ENCODE peak calls at places on chromosome 21, in nine cellular contexts. L is MCF 10A, P is progenitor cell of endocrine pancreas, E is ovary, A is suprapubic skin, W is IMR-90, K is K562, X is transverse colon, V is H9. M is an unnamed sample.

GRCh38 chr21:46054447-46054846 is 43.5 kb upstream of the COL6A2 start:
- DNase-seq in L (no peak), P (peak; percentile 8), E (peak; percentile 75), A (peak; percentile 74), W (peak; percentile 42), K (no peak), X (no peak), V (peak; percentile 47), M (peak; percentile 58)

GRCh38 chr21:37071561-37072238 is 1.2 kb downstream of the PIGP start:
- DNase-seq in L (peak; percentile 77), P (no peak), E (peak; percentile 66), A (peak; percentile 89), W (peak; percentile 77), K (peak; percentile 26), X (peak; percentile 64), V (no peak), M (no peak)

GRCh38 chr21:16198546-16198945 is 468.8 kb downstream of the USP25 start:
- DNase-seq in L (no peak), P (no peak), E (no peak), A (no peak), W (no peak), K (no peak), X (no peak), V (no peak), M (no peak)

GRCh38 chr21:46546799-46547198 is 58.1 kb downstream of the S100B start:
- DNase-seq in L (no peak), P (no peak), E (no peak), A (no peak), W (no peak), K (no peak), X (no peak), V (no peak), M (no peak)

GRCh38 chr21:42097860-42098259 is 26.7 kb downstream of the UMODL1 start:
- DNase-seq in L (peak; percentile 93), P (no peak), E (no peak), A (no peak), W (peak; percentile 99), K (no peak), X (peak; percentile 74), V (no peak), M (no peak)

GRCh38 chr21:36663033-36663855 is 35.7 kb upstream of the SIM2 start:
- DNase-seq in L (peak; percentile 28), P (no peak), E (no peak), A (no peak), W (peak; percentile 33), K (no peak), X (no peak), V (no peak), M (no peak)

GRCh38 chr21:25568230-25568629 is 39.1 kb downstream of the MRPL39 start:
- DNase-seq in L (no peak), P (no peak), E (peak; percentile 18), A (no peak), W (peak; percentile 78), K (no peak), X (peak; percentile 48), V (no peak), M (no peak)

GRCh38 chr21:41668686-41669532 is 97.9 kb downstream of the RIPK4 start:
- DNase-seq in L (no peak), P (no peak), E (no peak), A (peak; percentile 56), W (no peak), K (no peak), X (no peak), V (no peak), M (no peak)

GRCh38 chr21:45142469-45142868 is 68.1 kb downstream of the ADARB1 start:
- DNase-seq in L (peak; percentile 39), P (no peak), E (peak; percentile 48), A (no peak), W (peak; percentile 84), K (no peak), X (no peak), V (no peak), M (no peak)

GRCh38 chr21:44526096-44526997 is 13.6 kb downstream of the KRTAP10-1 start:
- DNase-seq in L (no peak), P (no peak), E (no peak), A (peak; percentile 34), W (no peak), K (no peak), X (no peak), V (no peak), M (no peak)

GRCh38 chr21:43362306-43362927 is 64.5 kb downstream of the SIK1 start:
- DNase-seq in L (no peak), P (no peak), E (peak; percentile 74), A (peak; percentile 93), W (peak; percentile 86), K (no peak), X (peak; percentile 77), V (peak; percentile 61), M (no peak)

GRCh38 chr21:30958737-30959136 is 77.4 kb upstream of the KRTAP11-1 start:
- DNase-seq in L (no peak), P (no peak), E (no peak), A (no peak), W (no peak), K (no peak), X (no peak), V (no peak), M (no peak)

GRCh38 chr21:37644666-37645065 is 271.6 kb downstream of the KCNJ6 start:
- DNase-seq in L (no peak), P (no peak), E (no peak), A (no peak), W (no peak), K (no peak), X (no peak), V (peak; percentile 69), M (no peak)

GRCh38 chr21:31330144-31330483 is 13.9 kb downstream of the TIAM1 start:
- DNase-seq in L (no peak), P (no peak), E (no peak), A (no peak), W (no peak), K (no peak), X (no peak), V (no peak), M (no peak)

GRCh38 chr21:30717105-30717504 is 1.5 kb downstream of the KRTAP21-3 start:
- DNase-seq in L (no peak), P (no peak), E (no peak), A (no peak), W (no peak), K (no peak), X (no peak), V (no peak), M (no peak)

GRCh38 chr21:45981641-45982255 is at the start of gene COL6A1:
- DNase-seq in L (no peak), P (peak; percentile 62), E (peak; percentile 78), A (peak; percentile 85), W (peak; percentile 66), K (peak; percentile 85), X (peak; percentile 64), V (peak; percentile 57), M (peak; percentile 71)

GRCh38 chr21:46489800-46490199 is 31.1 kb downstream of the DIP2A start:
- DNase-seq in L (no peak), P (no peak), E (no peak), A (no peak), W (no peak), K (no peak), X (no peak), V (no peak), M (no peak)

GRCh38 chr21:26717146-26717739 is 128.0 kb downstream of the ADAMTS1 start:
- DNase-seq in L (peak; percentile 34), P (no peak), E (no peak), A (no peak), W (peak; percentile 31), K (no peak), X (no peak), V (no peak), M (no peak)

GRCh38 chr21:21921410-21922232 is 923.4 kb downstream of the NCAM2 start:
- DNase-seq in L (peak; percentile 60), P (no peak), E (no peak), A (no peak), W (peak; percentile 11), K (peak; percentile 8), X (no peak), V (no peak), M (no peak)
- TF ChIP-seq CTCF in L (peak; percentile 48), P (peak; percentile 83), E (no peak), A (peak; percentile 11), W (peak; percentile 53), K (peak; percentile 33), X (peak; percentile 57), V (peak; percentile 86), M (peak; percentile 77)

GRCh38 chr21:32916522-32917099 is 109.1 kb upstream of the OLIG2 start:
- DNase-seq in L (peak; percentile 29), P (no peak), E (no peak), A (no peak), W (no peak), K (peak; percentile 35), X (no peak), V (no peak), M (no peak)
- TF ChIP-seq CTCF in L (no peak), P (no peak), E (no peak), A (no peak), W (no peak), K (peak; percentile 68), X (no peak), V (peak; percentile 55), M (peak; percentile 50)

GRCh38 chr21:38853421-38853919 is 47.7 kb downstream of the ETS2 start:
- DNase-seq in L (peak; percentile 99), P (no peak), E (no peak), A (peak; percentile 71), W (peak; percentile 96), K (no peak), X (no peak), V (no peak), M (peak; percentile 55)

GRCh38 chr21:38859852-38860251 is 54.1 kb downstream of the ETS2 start:
- DNase-seq in L (no peak), P (no peak), E (no peak), A (no peak), W (peak; percentile 39), K (no peak), X (no peak), V (no peak), M (no peak)

GRCh38 chr21:38861006-38861405 is 55.3 kb downstream of the ETS2 start:
- DNase-seq in L (no peak), P (no peak), E (no peak), A (no peak), W (no peak), K (no peak), X (no peak), V (no peak), M (peak; percentile 55)

GRCh38 chr21:38858429-38859205 is 52.9 kb downstream of the ETS2 start:
- DNase-seq in L (no peak), P (no peak), E (no peak), A (no peak), W (peak; percentile 25), K (no peak), X (no peak), V (no peak), M (peak; percentile 43)

GRCh38 chr21:38857152-38857825 is 51.6 kb downstream of the ETS2 start:
- DNase-seq in L (no peak), P (no peak), E (no peak), A (no peak), W (no peak), K (peak; percentile 61), X (no peak), V (no peak), M (peak; percentile 63)
- TF ChIP-seq CTCF in L (no peak), P (no peak), E (no peak), A (no peak), W (no peak), K (no peak), X (no peak), V (peak; percentile 10), M (no peak)

DNA sequence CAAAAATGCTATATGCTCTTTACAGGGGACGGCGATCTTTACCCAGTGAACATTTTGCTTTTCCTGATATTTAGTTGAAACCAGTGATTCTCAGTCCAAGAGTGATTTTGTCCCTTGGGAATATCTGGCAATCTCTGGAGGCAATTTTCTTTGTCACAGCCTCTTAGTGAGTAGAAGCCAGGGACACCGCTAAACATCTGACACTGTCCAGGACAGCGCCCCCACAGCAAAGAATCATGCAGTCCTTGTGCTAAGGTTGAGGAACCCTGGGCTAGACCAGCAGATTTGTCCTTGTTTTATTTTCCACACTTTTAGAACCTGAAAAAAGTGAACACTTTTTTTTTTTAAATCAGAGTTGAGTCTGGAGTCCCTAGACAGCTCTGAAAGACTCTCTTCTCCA is 13.1 kb downstream of the EVA1C start:
- DNase-seq in L (peak; percentile 28), P (no peak), E (no peak), A (no peak), W (no peak), K (no peak), X (no peak), V (no peak), M (no peak)
- TF ChIP-seq CTCF in L (no peak), P (no peak), E (no peak), A (no peak), W (no peak), K (peak; percentile 53), X (no peak), V (peak; percentile 28), M (no peak)

M was measured in type B pancreatic cell.